ENCODE peak calls at places on chromosomes 2 and 18, in ten cellular contexts. One of them, this sample, is unnamed. For H3K36me3, the result is how much of the 10 kb centered on the place peaks cover.

GRCh38 chr2:151051584-151052220 is 210.0 kb downstream of the RBM43 start:
- DNase-seq in Panc1: peak
- DNase-seq in OCI-LY7: peak
- DNase-seq in heart right ventricle: no peak
- DNase-seq in psoas muscle: no peak
- DNase-seq in thoracic aorta: no peak
- DNase-seq in CD8-positive, alpha-beta memory T cell: no peak
- DNase-seq in SJSA1: no peak
- DNase-seq in neural progenitor cell: peak
- DNase-seq in lower lobe of right lung: no peak
- DNase-seq in this sample: no peak

GRCh38 chr2:100321181-100321880 is 970 bp downstream of the LONRF2 start:
- DNase-seq in Panc1: no peak
- DNase-seq in OCI-LY7: no peak
- DNase-seq in heart right ventricle: peak
- DNase-seq in psoas muscle: peak
- DNase-seq in thoracic aorta: no peak
- DNase-seq in CD8-positive, alpha-beta memory T cell: no peak
- DNase-seq in SJSA1: no peak
- DNase-seq in neural progenitor cell: peak
- DNase-seq in lower lobe of right lung: peak
- DNase-seq in this sample: peak

GRCh38 chr2:182904844-182905243 is 38.4 kb upstream of the FRZB start:
- DNase-seq in Panc1: no peak
- DNase-seq in OCI-LY7: no peak
- DNase-seq in heart right ventricle: no peak
- DNase-seq in psoas muscle: no peak
- DNase-seq in thoracic aorta: no peak
- DNase-seq in CD8-positive, alpha-beta memory T cell: no peak
- DNase-seq in SJSA1: no peak
- DNase-seq in neural progenitor cell: no peak
- DNase-seq in lower lobe of right lung: no peak
- DNase-seq in this sample: no peak

GRCh38 chr2:31168291-31168690 is 30.1 kb upstream of the GALNT14 start:
- DNase-seq in Panc1: no peak
- DNase-seq in OCI-LY7: no peak
- DNase-seq in heart right ventricle: no peak
- DNase-seq in psoas muscle: no peak
- DNase-seq in thoracic aorta: no peak
- DNase-seq in CD8-positive, alpha-beta memory T cell: no peak
- DNase-seq in SJSA1: no peak
- DNase-seq in neural progenitor cell: no peak
- DNase-seq in lower lobe of right lung: no peak
- DNase-seq in this sample: no peak

GRCh38 chr18:65269375-65269774 is 481.4 kb upstream of the CDH7 start:
- DNase-seq in Panc1: no peak
- DNase-seq in OCI-LY7: no peak
- DNase-seq in heart right ventricle: no peak
- DNase-seq in psoas muscle: no peak
- DNase-seq in thoracic aorta: no peak
- DNase-seq in CD8-positive, alpha-beta memory T cell: no peak
- DNase-seq in SJSA1: no peak
- DNase-seq in neural progenitor cell: no peak
- DNase-seq in lower lobe of right lung: no peak
- DNase-seq in this sample: no peak

GRCh38 chr2:42928161-42928691 is 135.8 kb upstream of the HAAO start:
- DNase-seq in Panc1: no peak
- DNase-seq in OCI-LY7: no peak
- DNase-seq in heart right ventricle: no peak
- DNase-seq in psoas muscle: no peak
- DNase-seq in thoracic aorta: no peak
- DNase-seq in CD8-positive, alpha-beta memory T cell: no peak
- DNase-seq in SJSA1: no peak
- DNase-seq in neural progenitor cell: peak
- DNase-seq in lower lobe of right lung: no peak
- DNase-seq in this sample: no peak

GRCh38 chr2:229930656-229931055 is 8.4 kb downstream of the FBXO36 start:
- DNase-seq in Panc1: no peak
- DNase-seq in OCI-LY7: no peak
- DNase-seq in heart right ventricle: no peak
- DNase-seq in psoas muscle: no peak
- DNase-seq in thoracic aorta: no peak
- DNase-seq in CD8-positive, alpha-beta memory T cell: no peak
- DNase-seq in SJSA1: no peak
- DNase-seq in neural progenitor cell: no peak
- DNase-seq in lower lobe of right lung: peak
- DNase-seq in this sample: no peak

GRCh38 chr2:101781730-101782426 is 84.4 kb downstream of the MAP4K4 start:
- DNase-seq in Panc1: no peak
- DNase-seq in OCI-LY7: peak
- DNase-seq in heart right ventricle: no peak
- DNase-seq in psoas muscle: no peak
- DNase-seq in thoracic aorta: no peak
- DNase-seq in CD8-positive, alpha-beta memory T cell: no peak
- DNase-seq in SJSA1: no peak
- DNase-seq in neural progenitor cell: no peak
- DNase-seq in lower lobe of right lung: no peak
- DNase-seq in this sample: no peak

GRCh38 chr2:132582360-132582759 is 87.6 kb downstream of the LYPD1 start:
- DNase-seq in Panc1: no peak
- DNase-seq in OCI-LY7: no peak
- DNase-seq in heart right ventricle: no peak
- DNase-seq in psoas muscle: no peak
- DNase-seq in thoracic aorta: no peak
- DNase-seq in CD8-positive, alpha-beta memory T cell: no peak
- DNase-seq in SJSA1: no peak
- DNase-seq in neural progenitor cell: no peak
- DNase-seq in lower lobe of right lung: no peak
- DNase-seq in this sample: no peak

GRCh38 chr2:187462839-187463238 is 14.8 kb upstream of the CALCRL start:
- DNase-seq in Panc1: no peak
- DNase-seq in OCI-LY7: no peak
- DNase-seq in heart right ventricle: no peak
- DNase-seq in psoas muscle: no peak
- DNase-seq in thoracic aorta: no peak
- DNase-seq in CD8-positive, alpha-beta memory T cell: no peak
- DNase-seq in SJSA1: no peak
- DNase-seq in neural progenitor cell: no peak
- DNase-seq in lower lobe of right lung: no peak
- DNase-seq in this sample: no peak

GRCh38 chr18:3771121-3771971 is 321.4 kb downstream of the TGIF1 start:
- DNase-seq in Panc1: peak
- DNase-seq in OCI-LY7: peak
- DNase-seq in heart right ventricle: peak
- DNase-seq in psoas muscle: peak
- DNase-seq in thoracic aorta: peak
- DNase-seq in CD8-positive, alpha-beta memory T cell: peak
- DNase-seq in SJSA1: peak
- DNase-seq in neural progenitor cell: peak
- DNase-seq in lower lobe of right lung: peak
- DNase-seq in this sample: peak
- H3K4me3 ChIP-seq in Panc1: peak
- H3K4me3 ChIP-seq in OCI-LY7: peak
- H3K4me3 ChIP-seq in heart right ventricle: peak
- H3K4me3 ChIP-seq in psoas muscle: peak
- H3K4me3 ChIP-seq in thoracic aorta: peak
- H3K4me3 ChIP-seq in CD8-positive, alpha-beta memory T cell: peak
- H3K4me3 ChIP-seq in SJSA1: peak
- H3K4me3 ChIP-seq in neural progenitor cell: peak
- H3K4me3 ChIP-seq in lower lobe of right lung: peak
- H3K4me3 ChIP-seq in this sample: peak

DNA sequence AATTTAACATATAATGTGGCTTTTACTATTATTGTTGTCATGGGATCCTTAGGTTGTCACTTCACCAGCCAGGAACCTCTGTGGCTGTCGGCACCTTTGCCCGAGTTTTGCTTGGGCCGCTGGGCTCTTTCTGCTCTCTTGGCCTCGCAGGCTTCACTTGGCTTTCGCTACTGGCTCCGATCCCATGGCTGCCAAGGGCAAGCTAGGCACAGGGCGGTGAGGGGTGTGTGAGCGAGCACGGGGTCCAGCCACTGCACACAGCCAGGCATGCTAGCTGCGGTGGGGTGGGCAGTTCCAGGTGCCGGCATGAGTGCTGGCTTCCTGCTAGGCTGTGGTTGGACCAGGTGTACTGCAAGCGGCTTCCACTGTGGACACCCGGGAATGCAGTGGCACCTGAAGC is 23.4 kb upstream of the RAPGEF4 start:
- DNase-seq in Panc1: no peak
- DNase-seq in OCI-LY7: no peak
- DNase-seq in heart right ventricle: peak
- DNase-seq in psoas muscle: no peak
- DNase-seq in thoracic aorta: no peak
- DNase-seq in CD8-positive, alpha-beta memory T cell: no peak
- DNase-seq in SJSA1: no peak
- DNase-seq in neural progenitor cell: no peak
- DNase-seq in lower lobe of right lung: no peak
- DNase-seq in this sample: no peak
- H3K36me3 ChIP-seq in Panc1: under half
- H3K36me3 ChIP-seq in OCI-LY7: under half
- H3K36me3 ChIP-seq in heart right ventricle: under half
- H3K36me3 ChIP-seq in psoas muscle: under half
- H3K36me3 ChIP-seq in thoracic aorta: under half
- H3K36me3 ChIP-seq in CD8-positive, alpha-beta memory T cell: under half
- H3K36me3 ChIP-seq in SJSA1: under half
- H3K36me3 ChIP-seq in neural progenitor cell: under half
- H3K36me3 ChIP-seq in lower lobe of right lung: under half
- H3K36me3 ChIP-seq in this sample: under half

GRCh38 chr2:75563591-75563990 is 2.9 kb upstream of the EVA1A start:
- DNase-seq in Panc1: no peak
- DNase-seq in OCI-LY7: no peak
- DNase-seq in heart right ventricle: no peak
- DNase-seq in psoas muscle: no peak
- DNase-seq in thoracic aorta: no peak
- DNase-seq in CD8-positive, alpha-beta memory T cell: no peak
- DNase-seq in SJSA1: no peak
- DNase-seq in neural progenitor cell: no peak
- DNase-seq in lower lobe of right lung: no peak
- DNase-seq in this sample: no peak

GRCh38 chr2:75560022-75560767 is 544 bp downstream of the EVA1A start:
- DNase-seq in Panc1: no peak
- DNase-seq in OCI-LY7: no peak
- DNase-seq in heart right ventricle: no peak
- DNase-seq in psoas muscle: no peak
- DNase-seq in thoracic aorta: no peak
- DNase-seq in CD8-positive, alpha-beta memory T cell: no peak
- DNase-seq in SJSA1: no peak
- DNase-seq in neural progenitor cell: peak
- DNase-seq in lower lobe of right lung: peak
- DNase-seq in this sample: no peak

GRCh38 chr2:75562513-75562864 is 1.8 kb upstream of the EVA1A start:
- DNase-seq in Panc1: no peak
- DNase-seq in OCI-LY7: no peak
- DNase-seq in heart right ventricle: no peak
- DNase-seq in psoas muscle: no peak
- DNase-seq in thoracic aorta: no peak
- DNase-seq in CD8-positive, alpha-beta memory T cell: no peak
- DNase-seq in SJSA1: no peak
- DNase-seq in neural progenitor cell: no peak
- DNase-seq in lower lobe of right lung: no peak
- DNase-seq in this sample: no peak

GRCh38 chr2:75560768-75561565 is at the start of gene EVA1A:
- DNase-seq in Panc1: no peak
- DNase-seq in OCI-LY7: no peak
- DNase-seq in heart right ventricle: peak
- DNase-seq in psoas muscle: no peak
- DNase-seq in thoracic aorta: no peak
- DNase-seq in CD8-positive, alpha-beta memory T cell: no peak
- DNase-seq in SJSA1: peak
- DNase-seq in neural progenitor cell: peak
- DNase-seq in lower lobe of right lung: peak
- DNase-seq in this sample: peak

DNA sequence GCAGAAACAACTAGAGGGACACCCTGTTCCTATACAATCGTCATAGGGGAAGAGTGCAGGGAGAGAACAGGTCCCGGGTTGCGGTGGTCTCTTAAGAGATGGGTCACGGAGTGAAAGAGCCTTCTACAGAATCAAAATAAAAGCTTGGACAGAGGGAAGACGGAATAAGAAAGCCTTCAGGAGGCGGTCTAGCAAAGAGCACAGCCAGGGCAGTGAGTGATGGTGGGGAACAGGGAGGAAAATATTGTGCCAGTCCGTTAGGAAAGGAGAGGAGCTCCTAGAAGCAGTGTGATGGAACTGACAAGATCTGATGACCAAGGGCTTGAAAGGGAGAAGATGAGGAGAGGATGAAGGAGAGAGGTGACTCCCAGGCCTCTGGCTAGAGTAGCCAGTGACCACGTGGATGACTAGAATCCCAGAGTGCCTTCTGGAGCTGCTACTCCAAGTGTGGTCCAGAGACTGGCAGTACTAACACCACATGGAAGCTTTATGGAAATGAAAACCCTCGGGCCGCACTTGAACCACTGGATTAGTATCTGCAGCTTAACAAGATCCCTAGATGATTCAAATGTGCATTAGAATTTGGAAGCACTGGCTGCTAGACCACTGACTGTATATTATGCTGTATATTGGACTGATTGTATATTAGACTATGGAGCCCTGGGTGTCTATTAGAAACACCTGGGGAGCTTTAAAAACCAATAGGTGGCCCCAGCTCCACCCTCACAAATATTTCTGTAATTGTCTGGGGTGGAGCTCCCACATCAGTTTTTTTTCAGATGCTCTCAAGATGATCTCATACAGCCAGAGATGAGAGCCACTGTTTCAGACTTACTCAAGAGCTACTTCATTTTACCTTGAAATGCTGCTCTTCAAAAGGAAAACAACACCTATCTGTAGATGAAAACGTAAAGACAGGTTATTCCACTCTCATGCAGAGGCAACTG is 1.1 kb upstream of the EVA1A start:
- DNase-seq in Panc1: no peak
- DNase-seq in OCI-LY7: no peak
- DNase-seq in heart right ventricle: no peak
- DNase-seq in psoas muscle: no peak
- DNase-seq in thoracic aorta: no peak
- DNase-seq in CD8-positive, alpha-beta memory T cell: no peak
- DNase-seq in SJSA1: no peak
- DNase-seq in neural progenitor cell: no peak
- DNase-seq in lower lobe of right lung: no peak
- DNase-seq in this sample: no peak
- H3K4me3 ChIP-seq in Panc1: no peak
- H3K4me3 ChIP-seq in OCI-LY7: no peak
- H3K4me3 ChIP-seq in heart right ventricle: peak
- H3K4me3 ChIP-seq in psoas muscle: peak
- H3K4me3 ChIP-seq in thoracic aorta: no peak
- H3K4me3 ChIP-seq in CD8-positive, alpha-beta memory T cell: no peak
- H3K4me3 ChIP-seq in SJSA1: peak
- H3K4me3 ChIP-seq in neural progenitor cell: peak
- H3K4me3 ChIP-seq in lower lobe of right lung: peak
- H3K4me3 ChIP-seq in this sample: peak

DNA sequence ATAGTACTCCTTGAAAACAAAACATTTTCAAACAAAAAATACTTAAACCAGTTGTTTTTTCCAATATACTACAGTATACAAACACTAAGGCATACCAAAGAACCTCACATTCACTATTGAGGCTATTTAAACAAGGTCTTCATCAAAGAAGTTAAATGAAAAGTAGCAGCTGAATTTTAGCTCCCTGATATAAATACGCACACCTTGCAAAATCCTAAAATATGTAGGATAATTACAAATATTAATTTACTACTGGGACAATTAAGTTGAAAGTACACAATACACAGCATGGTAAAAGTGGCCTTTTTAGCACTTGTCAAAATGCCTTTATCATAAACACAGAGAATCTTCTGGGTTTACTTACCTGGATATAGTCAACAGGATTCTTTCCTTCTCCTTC is 78.7 kb downstream of the CUL3 start:
- DNase-seq in Panc1: no peak
- DNase-seq in OCI-LY7: no peak
- DNase-seq in heart right ventricle: no peak
- DNase-seq in psoas muscle: no peak
- DNase-seq in thoracic aorta: no peak
- DNase-seq in CD8-positive, alpha-beta memory T cell: no peak
- DNase-seq in SJSA1: no peak
- DNase-seq in neural progenitor cell: no peak
- DNase-seq in lower lobe of right lung: no peak
- DNase-seq in this sample: no peak
- H3K36me3 ChIP-seq in Panc1: under half
- H3K36me3 ChIP-seq in OCI-LY7: half or more
- H3K36me3 ChIP-seq in heart right ventricle: under half
- H3K36me3 ChIP-seq in psoas muscle: half or more
- H3K36me3 ChIP-seq in thoracic aorta: under half
- H3K36me3 ChIP-seq in CD8-positive, alpha-beta memory T cell: under half
- H3K36me3 ChIP-seq in SJSA1: half or more
- H3K36me3 ChIP-seq in neural progenitor cell: under half
- H3K36me3 ChIP-seq in lower lobe of right lung: half or more
- H3K36me3 ChIP-seq in this sample: under half